ENCODE peak calls at places on chromosome 13, in four cellular contexts. One of them, this sample, is unnamed.

GRCh38 chr13:100470841-100471505 is 117.6 kb downstream of the GGACT start:
- DNase-seq in endothelial cell of umbilical vein: no peak
- DNase-seq in iPS-NIHi11: no peak
- DNase-seq in body of pancreas: no peak
- DNase-seq in this sample: no peak

GRCh38 chr13:52137489-52137888 is 8.6 kb upstream of the NEK5 start:
- DNase-seq in endothelial cell of umbilical vein: no peak
- DNase-seq in body of pancreas: no peak
- DNase-seq in iPS-NIHi11: no peak
- DNase-seq in this sample: no peak

GRCh38 chr13:43428545-43429287 is 358.1 kb downstream of the ENOX1 start:
- DNase-seq in iPS-NIHi11: no peak
- DNase-seq in endothelial cell of umbilical vein: no peak
- DNase-seq in body of pancreas: no peak
- DNase-seq in this sample: no peak

GRCh38 chr13:111252449-111253124 is 67.9 kb upstream of the TEX29 start:
- DNase-seq in iPS-NIHi11: no peak
- DNase-seq in body of pancreas: no peak
- DNase-seq in endothelial cell of umbilical vein: no peak
- DNase-seq in this sample: no peak

GRCh38 chr13:113447596-113447995 is 5.7 kb downstream of the ADPRHL1 start:
- DNase-seq in iPS-NIHi11: no peak
- DNase-seq in endothelial cell of umbilical vein: no peak
- DNase-seq in body of pancreas: no peak
- DNase-seq in this sample: no peak

GRCh38 chr13:69603144-69603853 is 504.3 kb upstream of the ATXN8OS start:
- DNase-seq in endothelial cell of umbilical vein: no peak
- DNase-seq in body of pancreas: no peak
- DNase-seq in iPS-NIHi11: no peak
- DNase-seq in this sample: no peak

GRCh38 chr13:99015606-99016520 is 38.0 kb upstream of the DOCK9 start:
- DNase-seq in endothelial cell of umbilical vein: no peak
- DNase-seq in body of pancreas: no peak
- DNase-seq in iPS-NIHi11: no peak
- DNase-seq in this sample: no peak

GRCh38 chr13:73837147-73837546 is 297.1 kb downstream of the KLF12 start:
- DNase-seq in endothelial cell of umbilical vein: no peak
- DNase-seq in iPS-NIHi11: no peak
- DNase-seq in body of pancreas: no peak
- DNase-seq in this sample: no peak

GRCh38 chr13:37448072-37448471 is 150.5 kb downstream of the POSTN start:
- DNase-seq in iPS-NIHi11: no peak
- DNase-seq in endothelial cell of umbilical vein: no peak
- DNase-seq in body of pancreas: no peak
- DNase-seq in this sample: no peak

GRCh38 chr13:113045214-113046007 is 60.2 kb upstream of the F7 start:
- DNase-seq in iPS-NIHi11: no peak
- DNase-seq in body of pancreas: no peak
- DNase-seq in endothelial cell of umbilical vein: no peak
- DNase-seq in this sample: peak

GRCh38 chr13:113850722-113851479 is 13.0 kb downstream of the GAS6 start:
- DNase-seq in body of pancreas: no peak
- DNase-seq in iPS-NIHi11: no peak
- DNase-seq in endothelial cell of umbilical vein: no peak
- DNase-seq in this sample: no peak

GRCh38 chr13:109803822-109804221 is 17.4 kb upstream of the IRS2 start:
- DNase-seq in iPS-NIHi11: no peak
- DNase-seq in body of pancreas: no peak
- DNase-seq in endothelial cell of umbilical vein: no peak
- DNase-seq in this sample: no peak

GRCh38 chr13:83827338-83827737 is 54.9 kb downstream of the SLITRK1 start:
- DNase-seq in body of pancreas: no peak
- DNase-seq in endothelial cell of umbilical vein: no peak
- DNase-seq in iPS-NIHi11: no peak
- DNase-seq in this sample: peak

GRCh38 chr13:59750860-59751259 is 412.9 kb downstream of the DIAPH3 start:
- DNase-seq in endothelial cell of umbilical vein: peak
- DNase-seq in iPS-NIHi11: peak
- DNase-seq in body of pancreas: peak
- DNase-seq in this sample: peak

GRCh38 chr13:20053016-20053415 is 94.5 kb downstream of the ZMYM2 start:
- DNase-seq in endothelial cell of umbilical vein: no peak
- DNase-seq in body of pancreas: no peak
- DNase-seq in iPS-NIHi11: no peak
- DNase-seq in this sample: peak

GRCh38 chr13:100983111-100983510 is 308.5 kb upstream of the TMTC4 start:
- DNase-seq in body of pancreas: no peak
- DNase-seq in endothelial cell of umbilical vein: no peak
- DNase-seq in iPS-NIHi11: no peak
- DNase-seq in this sample: no peak

GRCh38 chr13:29954082-29955043 is 103.9 kb upstream of the UBL3 start:
- DNase-seq in body of pancreas: no peak
- DNase-seq in endothelial cell of umbilical vein: no peak
- DNase-seq in iPS-NIHi11: no peak
- DNase-seq in this sample: no peak

GRCh38 chr13:88063741-88064140 is 392.6 kb downstream of the SLITRK5 start:
- DNase-seq in endothelial cell of umbilical vein: no peak
- DNase-seq in iPS-NIHi11: no peak
- DNase-seq in body of pancreas: no peak
- DNase-seq in this sample: no peak

GRCh38 chr13:47886314-47886713 is 114.8 kb downstream of the SUCLA2 start:
- DNase-seq in body of pancreas: no peak
- DNase-seq in iPS-NIHi11: no peak
- DNase-seq in endothelial cell of umbilical vein: no peak
- DNase-seq in this sample: no peak

GRCh38 chr13:95833713-95834112 is 156.8 kb downstream of the DNAJC3 start:
- DNase-seq in endothelial cell of umbilical vein: peak
- DNase-seq in body of pancreas: no peak
- DNase-seq in iPS-NIHi11: peak
- DNase-seq in this sample: peak

GRCh38 chr13:109678459-109678858 is 107.9 kb downstream of the IRS2 start:
- DNase-seq in body of pancreas: no peak
- DNase-seq in iPS-NIHi11: no peak
- DNase-seq in endothelial cell of umbilical vein: no peak
- DNase-seq in this sample: no peak

GRCh38 chr13:40986328-40986856 is 32.7 kb downstream of the ELF1 start:
- DNase-seq in iPS-NIHi11: no peak
- DNase-seq in body of pancreas: no peak
- DNase-seq in endothelial cell of umbilical vein: no peak
- DNase-seq in this sample: peak

GRCh38 chr13:74629985-74630384 is 495.8 kb upstream of the KLF12 start:
- DNase-seq in body of pancreas: no peak
- DNase-seq in iPS-NIHi11: no peak
- DNase-seq in endothelial cell of umbilical vein: no peak
- DNase-seq in this sample: no peak

GRCh38 chr13:40477623-40478608 is 188.5 kb downstream of the FOXO1 start:
- DNase-seq in endothelial cell of umbilical vein: peak
- DNase-seq in iPS-NIHi11: no peak
- DNase-seq in body of pancreas: peak
- DNase-seq in this sample: no peak

GRCh38 chr13:40895715-40896184 is 106.3 kb downstream of the SLC25A15 start:
- DNase-seq in body of pancreas: no peak
- DNase-seq in iPS-NIHi11: no peak
- DNase-seq in endothelial cell of umbilical vein: no peak
- DNase-seq in this sample: no peak

GRCh38 chr13:73061478-73062275 is 2.9 kb downstream of the KLF5 start:
- DNase-seq in body of pancreas: no peak
- DNase-seq in iPS-NIHi11: peak
- DNase-seq in endothelial cell of umbilical vein: no peak
- DNase-seq in this sample: no peak

GRCh38 chr13:18212873-18213272 is 968.8 kb downstream of the TUBA3C start:
- DNase-seq in iPS-NIHi11: no peak
- DNase-seq in body of pancreas: no peak
- DNase-seq in endothelial cell of umbilical vein: peak
- DNase-seq in this sample: no peak

GRCh38 chr13:110412132-110412912 is 105.2 kb downstream of the COL4A2 start:
- DNase-seq in iPS-NIHi11: peak
- DNase-seq in body of pancreas: peak
- DNase-seq in endothelial cell of umbilical vein: peak
- DNase-seq in this sample: peak

GRCh38 chr13:80309926-80310325 is 31.0 kb downstream of the SPRY2 start:
- DNase-seq in iPS-NIHi11: no peak
- DNase-seq in endothelial cell of umbilical vein: no peak
- DNase-seq in body of pancreas: no peak
- DNase-seq in this sample: no peak

GRCh38 chr13:52903320-52903719 is 54.9 kb upstream of the PCDH8 start:
- DNase-seq in iPS-NIHi11: no peak
- DNase-seq in endothelial cell of umbilical vein: no peak
- DNase-seq in body of pancreas: no peak
- DNase-seq in this sample: no peak

GRCh38 chr13:112768795-112769411 is 79.1 kb downstream of the ATP11A start:
- DNase-seq in endothelial cell of umbilical vein: no peak
- DNase-seq in iPS-NIHi11: no peak
- DNase-seq in body of pancreas: peak
- DNase-seq in this sample: no peak

GRCh38 chr13:37074703-37075102 is 15.2 kb upstream of the SUPT20H start:
- DNase-seq in endothelial cell of umbilical vein: peak
- DNase-seq in body of pancreas: no peak
- DNase-seq in iPS-NIHi11: no peak
- DNase-seq in this sample: peak

This sample was measured in LHCN-M2.